ENCODE peak calls at places on chromosomes 12 and 14, in seven cellular contexts. One of them, this sample, is unnamed.

GRCh38 chr14:106201376-106201775 is 675.0 kb downstream of the TMEM121 start:
- DNase-seq in A549: no peak
- DNase-seq in K562: no peak
- DNase-seq in HepG2: no peak
- DNase-seq in HCT116: no peak
- DNase-seq in GM12878: no peak
- DNase-seq in HL-60: no peak
- DNase-seq in this sample: no peak

GRCh38 chr12:65327207-65328076 is 49.0 kb downstream of the MSRB3 start:
- DNase-seq in K562: no peak
- DNase-seq in HCT116: no peak
- DNase-seq in A549: no peak
- DNase-seq in HL-60: no peak
- DNase-seq in GM12878: no peak
- DNase-seq in HepG2: peak; percentile 97
- DNase-seq in this sample: no peak

GRCh38 chr12:9736931-9737705 is 4.2 kb upstream of the CLECL1 start:
- DNase-seq in GM12878: no peak
- DNase-seq in K562: no peak
- DNase-seq in HCT116: no peak
- DNase-seq in HL-60: peak; percentile 44
- DNase-seq in HepG2: no peak
- DNase-seq in A549: no peak
- DNase-seq in this sample: no peak

GRCh38 chr12:116319316-116319715 is 41.8 kb upstream of the MED13L start:
- DNase-seq in A549: no peak
- DNase-seq in K562: no peak
- DNase-seq in GM12878: no peak
- DNase-seq in HCT116: no peak
- DNase-seq in HL-60: no peak
- DNase-seq in HepG2: no peak
- DNase-seq in this sample: no peak

GRCh38 chr12:104050436-104050835 is 449 bp upstream of the GLT8D2 start:
- DNase-seq in K562: no peak
- DNase-seq in GM12878: no peak
- DNase-seq in HCT116: no peak
- DNase-seq in A549: no peak
- DNase-seq in HL-60: no peak
- DNase-seq in HepG2: no peak
- DNase-seq in this sample: peak; percentile 18

GRCh38 chr12:12555656-12556055 is 7.0 kb downstream of the DUSP16 start:
- DNase-seq in A549: no peak
- DNase-seq in HepG2: no peak
- DNase-seq in HL-60: no peak
- DNase-seq in GM12878: no peak
- DNase-seq in K562: no peak
- DNase-seq in HCT116: no peak
- DNase-seq in this sample: no peak

GRCh38 chr14:103402700-103403099 is 17.5 kb downstream of the MARK3 start:
- DNase-seq in A549: no peak
- DNase-seq in K562: no peak
- DNase-seq in HL-60: no peak
- DNase-seq in GM12878: no peak
- DNase-seq in HCT116: no peak
- DNase-seq in HepG2: no peak
- DNase-seq in this sample: peak; percentile 59

GRCh38 chr12:49623142-49623899 is at the start of gene PRPF40B:
- DNase-seq in GM12878: peak; percentile 36
- DNase-seq in HepG2: peak; percentile 77
- DNase-seq in A549: peak; percentile 87
- DNase-seq in HL-60: peak; percentile 75
- DNase-seq in K562: peak; percentile 99
- DNase-seq in HCT116: peak; percentile 48
- DNase-seq in this sample: peak; percentile 90

GRCh38 chr12:56126732-56127239 is 1.3 kb upstream of the ESYT1 start:
- DNase-seq in GM12878: no peak
- DNase-seq in HCT116: no peak
- DNase-seq in HepG2: no peak
- DNase-seq in A549: no peak
- DNase-seq in K562: no peak
- DNase-seq in HL-60: peak; percentile 77
- DNase-seq in this sample: no peak

GRCh38 chr14:94027566-94028449 is 1.7 kb downstream of the OTUB2 start:
- DNase-seq in HCT116: no peak
- DNase-seq in HL-60: no peak
- DNase-seq in GM12878: no peak
- DNase-seq in HepG2: no peak
- DNase-seq in K562: no peak
- DNase-seq in A549: no peak
- DNase-seq in this sample: no peak

GRCh38 chr12:63164911-63165310 is 13.9 kb upstream of the AVPR1A start:
- DNase-seq in A549: no peak
- DNase-seq in HepG2: no peak
- DNase-seq in HCT116: no peak
- DNase-seq in K562: no peak
- DNase-seq in GM12878: no peak
- DNase-seq in HL-60: no peak
- DNase-seq in this sample: no peak

GRCh38 chr12:121992059-121992879 is 29.4 kb upstream of the BCL7A start:
- DNase-seq in K562: no peak
- DNase-seq in HCT116: no peak
- DNase-seq in HepG2: peak; percentile 39
- DNase-seq in A549: peak; percentile 91
- DNase-seq in GM12878: peak; percentile 96
- DNase-seq in HL-60: no peak
- DNase-seq in this sample: no peak

GRCh38 chr12:113271853-113272561 is 50.7 kb downstream of the TPCN1 start:
- DNase-seq in HepG2: peak; percentile 74
- DNase-seq in HL-60: no peak
- DNase-seq in HCT116: no peak
- DNase-seq in K562: peak; percentile 74
- DNase-seq in A549: no peak
- DNase-seq in GM12878: no peak
- DNase-seq in this sample: peak; percentile 24

GRCh38 chr14:39369029-39369428 is 63.2 kb downstream of the FBXO33 start:
- DNase-seq in A549: no peak
- DNase-seq in HL-60: no peak
- DNase-seq in HCT116: no peak
- DNase-seq in GM12878: no peak
- DNase-seq in HepG2: no peak
- DNase-seq in K562: no peak
- DNase-seq in this sample: no peak
- TF ChIP-seq REST in A549: no peak
- TF ChIP-seq REST in HL-60: no peak
- TF ChIP-seq REST in HCT116: no peak
- TF ChIP-seq REST in GM12878: no peak
- TF ChIP-seq REST in HepG2: no peak
- TF ChIP-seq REST in K562: no peak
- TF ChIP-seq REST in this sample: no peak

GRCh38 chr14:81509838-81510452 is 23.7 kb downstream of the SEL1L start:
- DNase-seq in K562: no peak
- DNase-seq in A549: no peak
- DNase-seq in HCT116: no peak
- DNase-seq in HepG2: no peak
- DNase-seq in HL-60: no peak
- DNase-seq in GM12878: no peak
- DNase-seq in this sample: peak; percentile 11
- TF ChIP-seq REST in K562: no peak
- TF ChIP-seq REST in A549: no peak
- TF ChIP-seq REST in HCT116: no peak
- TF ChIP-seq REST in HepG2: no peak
- TF ChIP-seq REST in HL-60: no peak
- TF ChIP-seq REST in GM12878: no peak
- TF ChIP-seq REST in this sample: no peak

GRCh38 chr14:80493620-80494019 is 282.3 kb upstream of the DIO2 start:
- DNase-seq in K562: no peak
- DNase-seq in HCT116: no peak
- DNase-seq in A549: no peak
- DNase-seq in HL-60: no peak
- DNase-seq in HepG2: no peak
- DNase-seq in GM12878: no peak
- DNase-seq in this sample: peak; percentile 11

GRCh38 chr14:80494769-80495168 is 283.5 kb upstream of the DIO2 start:
- DNase-seq in GM12878: no peak
- DNase-seq in A549: no peak
- DNase-seq in HCT116: no peak
- DNase-seq in HL-60: no peak
- DNase-seq in HepG2: no peak
- DNase-seq in K562: no peak
- DNase-seq in this sample: no peak

GRCh38 chr14:80489513-80489912 is 278.2 kb upstream of the DIO2 start:
- DNase-seq in K562: no peak
- DNase-seq in GM12878: no peak
- DNase-seq in HepG2: no peak
- DNase-seq in HL-60: no peak
- DNase-seq in A549: no peak
- DNase-seq in HCT116: no peak
- DNase-seq in this sample: no peak

GRCh38 chr14:80491131-80491530 is 279.8 kb upstream of the DIO2 start:
- DNase-seq in HCT116: no peak
- DNase-seq in HL-60: no peak
- DNase-seq in K562: no peak
- DNase-seq in HepG2: peak; percentile 20
- DNase-seq in A549: no peak
- DNase-seq in GM12878: peak; percentile 23
- DNase-seq in this sample: peak; percentile 47

GRCh38 chr14:80491562-80492139 is 280.3 kb upstream of the DIO2 start:
- DNase-seq in A549: no peak
- DNase-seq in K562: no peak
- DNase-seq in GM12878: no peak
- DNase-seq in HepG2: no peak
- DNase-seq in HCT116: no peak
- DNase-seq in HL-60: no peak
- DNase-seq in this sample: no peak
- TF ChIP-seq REST in A549: no peak
- TF ChIP-seq REST in K562: no peak
- TF ChIP-seq REST in GM12878: no peak
- TF ChIP-seq REST in HepG2: no peak
- TF ChIP-seq REST in HCT116: no peak
- TF ChIP-seq REST in HL-60: no peak
- TF ChIP-seq REST in this sample: no peak

GRCh38 chr12:53224897-53225634 is 6.9 kb downstream of the RARG start:
- DNase-seq in HL-60: no peak
- DNase-seq in HepG2: no peak
- DNase-seq in K562: no peak
- DNase-seq in HCT116: no peak
- DNase-seq in GM12878: no peak
- DNase-seq in A549: no peak
- DNase-seq in this sample: peak; percentile 33
- TF ChIP-seq REST in HL-60: no peak
- TF ChIP-seq REST in HepG2: no peak
- TF ChIP-seq REST in K562: no peak
- TF ChIP-seq REST in HCT116: no peak
- TF ChIP-seq REST in GM12878: no peak
- TF ChIP-seq REST in A549: no peak
- TF ChIP-seq REST in this sample: no peak

This sample was measured in GM23338.